ENCODE peak calls at places on chromosomes 6 and 20, in ten cellular contexts. U, P, Z, M, S, L, J, K, W and I are unnamed samples. For H3K4me1, the result is how much of the 10 kb centered on the place peaks cover.

GRCh38 chr20:9460518-9460917 is 53.9 kb upstream of the LAMP5 start:
- DNase-seq in U (no peak), P (no peak), Z (peak), M (no peak), S (peak), L (no peak), J (peak), K (no peak), W (no peak), I (no peak)

GRCh38 chr6:153325661-153326060 is 194.6 kb upstream of the RGS17 start:
- DNase-seq in U (no peak), P (no peak), Z (no peak), M (no peak), S (no peak), L (no peak), J (no peak), K (no peak), W (no peak), I (no peak)

GRCh38 chr6:42338573-42339218 is 113.0 kb downstream of the TRERF1 start:
- DNase-seq in U (no peak), P (no peak), Z (peak), M (no peak), S (peak), L (no peak), J (no peak), K (peak), W (no peak), I (no peak)

GRCh38 chr20:49567421-49568256 is at the start of gene PTGIS:
- DNase-seq in U (peak), P (peak), Z (peak), M (no peak), S (no peak), L (peak), J (no peak), K (peak), W (no peak), I (peak)

GRCh38 chr6:16925461-16925860 is 164.2 kb upstream of the ATXN1 start:
- DNase-seq in U (no peak), P (no peak), Z (no peak), M (no peak), S (peak), L (no peak), J (no peak), K (no peak), W (no peak), I (no peak)

GRCh38 chr6:167125405-167125804 is 2.5 kb downstream of the CCR6 start:
- DNase-seq in U (no peak), P (no peak), Z (no peak), M (no peak), S (no peak), L (no peak), J (no peak), K (no peak), W (no peak), I (no peak)

GRCh38 chr6:168469198-168469943 is 28.4 kb downstream of the SMOC2 start:
- DNase-seq in U (no peak), P (peak), Z (peak), M (peak), S (no peak), L (no peak), J (no peak), K (no peak), W (no peak), I (no peak)

GRCh38 chr6:53041356-53041755 is 23.8 kb upstream of the FBXO9 start:
- DNase-seq in U (no peak), P (no peak), Z (peak), M (no peak), S (peak), L (no peak), J (no peak), K (no peak), W (no peak), I (no peak)

GRCh38 chr6:137161975-137162374 is 11.5 kb downstream of the IL22RA2 start:
- DNase-seq in U (no peak), P (no peak), Z (peak), M (no peak), S (no peak), L (no peak), J (no peak), K (no peak), W (no peak), I (no peak)

GRCh38 chr6:169162968-169163903 is 90.4 kb downstream of the THBS2 start:
- DNase-seq in U (peak), P (peak), Z (peak), M (peak), S (peak), L (no peak), J (no peak), K (peak), W (no peak), I (peak)

GRCh38 chr6:105359419-105360366 is 43.2 kb downstream of the PREP start:
- DNase-seq in U (no peak), P (no peak), Z (peak), M (no peak), S (peak), L (no peak), J (no peak), K (peak), W (no peak), I (no peak)

GRCh38 chr6:72739368-72739779 is 117.5 kb downstream of the KCNQ5 start:
- DNase-seq in U (no peak), P (no peak), Z (no peak), M (no peak), S (no peak), L (no peak), J (no peak), K (no peak), W (no peak), I (no peak)

DNA sequence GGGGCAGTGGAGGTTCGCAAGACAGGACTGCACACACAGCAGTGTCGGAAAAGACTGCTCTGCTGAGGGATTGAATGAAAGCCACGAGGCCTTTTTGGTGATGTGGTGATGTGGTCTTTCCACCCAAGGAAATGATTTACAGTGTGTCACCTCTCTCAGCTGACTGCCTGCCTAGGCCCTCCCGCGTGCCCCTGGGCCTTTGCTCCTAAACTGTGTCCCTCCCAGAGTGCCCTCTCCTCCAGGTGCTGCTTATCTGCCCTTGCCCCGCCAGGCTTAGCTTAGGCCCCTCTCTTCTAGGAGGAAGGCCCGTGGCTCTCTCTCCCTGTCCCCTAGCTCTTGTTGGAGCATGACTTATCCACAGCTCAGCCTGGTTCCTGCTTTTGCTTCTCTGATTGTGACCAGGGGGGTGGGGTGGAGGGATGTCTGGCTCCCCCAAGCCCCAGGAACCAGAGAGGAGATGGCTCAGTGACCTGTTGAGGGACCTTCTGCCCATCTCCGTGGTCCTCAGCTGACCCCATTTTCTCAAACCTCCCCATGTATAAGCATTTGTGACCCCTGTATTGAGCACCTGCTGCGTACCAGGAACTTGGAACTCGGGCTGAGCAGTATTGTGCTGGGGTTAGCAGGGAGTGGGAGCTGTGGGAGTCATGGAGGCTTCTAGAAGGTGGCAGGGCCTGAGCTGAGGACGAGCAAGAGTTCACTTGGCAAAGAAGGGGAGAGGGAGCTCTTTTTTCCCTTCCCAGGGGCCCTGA is 2.1 kb downstream of the SRC start:
- DNase-seq in U (no peak), P (peak), Z (no peak), M (no peak), S (no peak), L (no peak), J (no peak), K (peak), W (no peak), I (no peak)
- H3K4me1 ChIP-seq in U (under half), P (under half), Z (under half), M (under half), S (under half), L (under half), J (under half), K (under half), W (under half), I (under half)

GRCh38 chr6:125819927-125820326 is 29.2 kb downstream of the NCOA7 start:
- DNase-seq in U (no peak), P (no peak), Z (no peak), M (no peak), S (no peak), L (no peak), J (no peak), K (no peak), W (no peak), I (no peak)

GRCh38 chr6:125816828-125817280 is 26.1 kb downstream of the NCOA7 start:
- DNase-seq in U (no peak), P (no peak), Z (no peak), M (no peak), S (no peak), L (no peak), J (no peak), K (no peak), W (no peak), I (no peak)

GRCh38 chr6:125818225-125818657 is 27.5 kb downstream of the NCOA7 start:
- DNase-seq in U (no peak), P (no peak), Z (no peak), M (no peak), S (no peak), L (no peak), J (no peak), K (no peak), W (no peak), I (no peak)

GRCh38 chr6:125821825-125822281 is 31.1 kb downstream of the NCOA7 start:
- DNase-seq in U (no peak), P (peak), Z (no peak), M (no peak), S (peak), L (no peak), J (no peak), K (peak), W (no peak), I (no peak)

GRCh38 chr6:125818659-125819297 is 28.0 kb downstream of the NCOA7 start:
- DNase-seq in U (no peak), P (no peak), Z (peak), M (no peak), S (no peak), L (no peak), J (no peak), K (peak), W (no peak), I (no peak)
- H3K4me3 ChIP-seq in U (no peak), P (no peak), Z (no peak), M (no peak), S (no peak), L (no peak), J (no peak), K (peak), W (no peak), I (no peak)

DNA sequence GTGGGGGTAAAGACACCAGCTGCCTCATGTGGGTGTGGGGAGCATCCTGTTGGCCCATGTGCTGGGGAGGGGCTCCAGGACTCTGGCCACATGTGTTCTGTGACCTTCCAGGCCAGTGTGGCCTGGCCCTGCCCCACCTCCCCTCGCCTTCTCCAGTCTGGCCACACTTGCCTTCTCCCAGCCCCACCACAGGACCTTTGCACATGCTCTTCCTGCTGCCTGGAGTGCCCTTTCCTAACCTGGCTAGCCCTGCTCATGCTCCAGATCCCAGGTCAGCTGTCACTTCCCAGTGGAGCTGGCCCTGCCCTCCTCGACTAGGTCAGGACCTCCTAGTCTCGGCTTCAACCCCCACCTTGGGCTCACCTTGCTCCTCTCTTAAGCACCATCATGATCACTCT is 183.8 kb downstream of the CDH4 start:
- DNase-seq in U (no peak), P (no peak), Z (no peak), M (no peak), S (no peak), L (no peak), J (no peak), K (no peak), W (no peak), I (no peak)
- H3K4me1 ChIP-seq in U (under half), P (under half), Z (under half), M (under half), S (under half), L (under half), J (half or more), K (under half), W (under half), I (under half)

GRCh38 chr6:88248709-88249321 is 82.7 kb upstream of the CNR1 start:
- DNase-seq in U (no peak), P (no peak), Z (no peak), M (no peak), S (no peak), L (no peak), J (no peak), K (no peak), W (no peak), I (no peak)
- H3K4me3 ChIP-seq in U (no peak), P (no peak), Z (no peak), M (no peak), S (no peak), L (no peak), J (no peak), K (no peak), W (no peak), I (no peak)